ENCODE peak calls at places on chromosome 9, in eight cellular contexts. One of them, this sample, is unnamed. For H3K9me3 and H3K27me3, the result is how much of the 10 kb centered on the place peaks cover.

GRCh38 chr9:93096811-93097382 is 880 bp downstream of the CARD19 start:
- DNase-seq in transverse colon: no peak
- DNase-seq in neuronal stem cell: no peak
- DNase-seq in endothelial cell of umbilical vein: no peak
- DNase-seq in cardiac muscle cell: no peak
- DNase-seq in CD4-positive, alpha-beta T cell: no peak
- DNase-seq in tibial nerve: no peak
- DNase-seq in CD8-positive, alpha-beta memory T cell: no peak
- DNase-seq in this sample: no peak

GRCh38 chr9:79929285-79929684 is 357.5 kb downstream of the TLE4 start:
- DNase-seq in cardiac muscle cell: no peak
- DNase-seq in tibial nerve: no peak
- DNase-seq in transverse colon: no peak
- DNase-seq in endothelial cell of umbilical vein: no peak
- DNase-seq in CD4-positive, alpha-beta T cell: no peak
- DNase-seq in CD8-positive, alpha-beta memory T cell: no peak
- DNase-seq in neuronal stem cell: no peak
- DNase-seq in this sample: no peak

GRCh38 chr9:111271047-111271446 is 59.0 kb downstream of the OR2K2 start:
- DNase-seq in CD8-positive, alpha-beta memory T cell: no peak
- DNase-seq in tibial nerve: no peak
- DNase-seq in CD4-positive, alpha-beta T cell: no peak
- DNase-seq in transverse colon: no peak
- DNase-seq in endothelial cell of umbilical vein: no peak
- DNase-seq in neuronal stem cell: no peak
- DNase-seq in cardiac muscle cell: no peak
- DNase-seq in this sample: no peak

GRCh38 chr9:104536756-104537155 is at the start of gene OR13C3:
- DNase-seq in transverse colon: no peak
- DNase-seq in tibial nerve: no peak
- DNase-seq in endothelial cell of umbilical vein: no peak
- DNase-seq in CD8-positive, alpha-beta memory T cell: no peak
- DNase-seq in neuronal stem cell: no peak
- DNase-seq in CD4-positive, alpha-beta T cell: no peak
- DNase-seq in cardiac muscle cell: no peak
- DNase-seq in this sample: no peak

GRCh38 chr9:89639367-89639795 is 34.6 kb downstream of the GADD45G start:
- DNase-seq in cardiac muscle cell: no peak
- DNase-seq in endothelial cell of umbilical vein: no peak
- DNase-seq in tibial nerve: peak
- DNase-seq in neuronal stem cell: no peak
- DNase-seq in transverse colon: no peak
- DNase-seq in CD4-positive, alpha-beta T cell: no peak
- DNase-seq in CD8-positive, alpha-beta memory T cell: no peak
- DNase-seq in this sample: no peak

GRCh38 chr9:29213374-29214161 is 1640.3 kb upstream of the C9orf72 start:
- DNase-seq in tibial nerve: no peak
- DNase-seq in transverse colon: no peak
- DNase-seq in endothelial cell of umbilical vein: no peak
- DNase-seq in CD4-positive, alpha-beta T cell: no peak
- DNase-seq in cardiac muscle cell: peak
- DNase-seq in neuronal stem cell: peak
- DNase-seq in CD8-positive, alpha-beta memory T cell: no peak
- DNase-seq in this sample: peak

GRCh38 chr9:73093740-73094379 is 57.8 kb upstream of the ANXA1 start:
- DNase-seq in tibial nerve: no peak
- DNase-seq in endothelial cell of umbilical vein: peak
- DNase-seq in cardiac muscle cell: no peak
- DNase-seq in CD4-positive, alpha-beta T cell: no peak
- DNase-seq in CD8-positive, alpha-beta memory T cell: no peak
- DNase-seq in neuronal stem cell: no peak
- DNase-seq in transverse colon: no peak
- DNase-seq in this sample: no peak

GRCh38 chr9:115808108-115808507 is 345.5 kb upstream of the PAPPA start:
- DNase-seq in transverse colon: no peak
- DNase-seq in CD4-positive, alpha-beta T cell: no peak
- DNase-seq in cardiac muscle cell: no peak
- DNase-seq in endothelial cell of umbilical vein: no peak
- DNase-seq in tibial nerve: no peak
- DNase-seq in CD8-positive, alpha-beta memory T cell: no peak
- DNase-seq in neuronal stem cell: no peak
- DNase-seq in this sample: no peak

GRCh38 chr9:5354184-5354583 is 14.5 kb upstream of the RLN1 start:
- DNase-seq in cardiac muscle cell: no peak
- DNase-seq in CD4-positive, alpha-beta T cell: no peak
- DNase-seq in tibial nerve: no peak
- DNase-seq in endothelial cell of umbilical vein: no peak
- DNase-seq in neuronal stem cell: no peak
- DNase-seq in transverse colon: no peak
- DNase-seq in CD8-positive, alpha-beta memory T cell: no peak
- DNase-seq in this sample: no peak

GRCh38 chr9:137295313-137296213 is 6.5 kb downstream of the NRARP start:
- DNase-seq in CD8-positive, alpha-beta memory T cell: peak
- DNase-seq in neuronal stem cell: peak
- DNase-seq in transverse colon: peak
- DNase-seq in CD4-positive, alpha-beta T cell: peak
- DNase-seq in tibial nerve: no peak
- DNase-seq in cardiac muscle cell: peak
- DNase-seq in endothelial cell of umbilical vein: peak
- DNase-seq in this sample: no peak

GRCh38 chr9:36996677-36997076 is 37.4 kb downstream of the PAX5 start:
- DNase-seq in transverse colon: no peak
- DNase-seq in neuronal stem cell: no peak
- DNase-seq in cardiac muscle cell: no peak
- DNase-seq in tibial nerve: no peak
- DNase-seq in endothelial cell of umbilical vein: no peak
- DNase-seq in CD4-positive, alpha-beta T cell: no peak
- DNase-seq in CD8-positive, alpha-beta memory T cell: no peak
- DNase-seq in this sample: no peak

GRCh38 chr9:113622600-113623400 is 159.3 kb downstream of the RGS3 start:
- DNase-seq in transverse colon: no peak
- DNase-seq in CD8-positive, alpha-beta memory T cell: no peak
- DNase-seq in tibial nerve: no peak
- DNase-seq in cardiac muscle cell: peak
- DNase-seq in endothelial cell of umbilical vein: peak
- DNase-seq in neuronal stem cell: no peak
- DNase-seq in CD4-positive, alpha-beta T cell: no peak
- DNase-seq in this sample: peak

GRCh38 chr9:99105152-99106043 is 485 bp downstream of the TGFBR1 start:
- DNase-seq in tibial nerve: peak
- DNase-seq in neuronal stem cell: peak
- DNase-seq in transverse colon: peak
- DNase-seq in CD8-positive, alpha-beta memory T cell: no peak
- DNase-seq in endothelial cell of umbilical vein: peak
- DNase-seq in CD4-positive, alpha-beta T cell: no peak
- DNase-seq in cardiac muscle cell: peak
- DNase-seq in this sample: no peak

GRCh38 chr9:3960661-3961144 is 339.2 kb downstream of the GLIS3 start:
- DNase-seq in transverse colon: no peak
- DNase-seq in cardiac muscle cell: no peak
- DNase-seq in neuronal stem cell: peak
- DNase-seq in CD4-positive, alpha-beta T cell: no peak
- DNase-seq in endothelial cell of umbilical vein: no peak
- DNase-seq in tibial nerve: no peak
- DNase-seq in CD8-positive, alpha-beta memory T cell: no peak
- DNase-seq in this sample: no peak

GRCh38 chr9:83013867-83014605 is 48.9 kb downstream of the RASEF start:
- DNase-seq in CD8-positive, alpha-beta memory T cell: no peak
- DNase-seq in cardiac muscle cell: no peak
- DNase-seq in neuronal stem cell: no peak
- DNase-seq in endothelial cell of umbilical vein: no peak
- DNase-seq in CD4-positive, alpha-beta T cell: no peak
- DNase-seq in transverse colon: no peak
- DNase-seq in tibial nerve: no peak
- DNase-seq in this sample: no peak

GRCh38 chr9:105254226-105254625 is 9.8 kb downstream of the SLC44A1 start:
- DNase-seq in CD4-positive, alpha-beta T cell: no peak
- DNase-seq in cardiac muscle cell: no peak
- DNase-seq in endothelial cell of umbilical vein: no peak
- DNase-seq in transverse colon: peak
- DNase-seq in CD8-positive, alpha-beta memory T cell: no peak
- DNase-seq in neuronal stem cell: no peak
- DNase-seq in tibial nerve: no peak
- DNase-seq in this sample: no peak

GRCh38 chr9:2955616-2956015 is 111.7 kb upstream of the PUM3 start:
- DNase-seq in cardiac muscle cell: no peak
- DNase-seq in neuronal stem cell: no peak
- DNase-seq in transverse colon: no peak
- DNase-seq in CD4-positive, alpha-beta T cell: no peak
- DNase-seq in CD8-positive, alpha-beta memory T cell: no peak
- DNase-seq in tibial nerve: no peak
- DNase-seq in endothelial cell of umbilical vein: no peak
- DNase-seq in this sample: no peak

GRCh38 chr9:83754383-83754977 is 46.7 kb upstream of the UBQLN1 start:
- DNase-seq in CD8-positive, alpha-beta memory T cell: no peak
- DNase-seq in tibial nerve: no peak
- DNase-seq in neuronal stem cell: no peak
- DNase-seq in CD4-positive, alpha-beta T cell: no peak
- DNase-seq in transverse colon: no peak
- DNase-seq in cardiac muscle cell: no peak
- DNase-seq in endothelial cell of umbilical vein: no peak
- DNase-seq in this sample: no peak

GRCh38 chr9:137666950-137667670 is 48.3 kb downstream of the EHMT1 start:
- DNase-seq in neuronal stem cell: peak
- DNase-seq in transverse colon: peak
- DNase-seq in cardiac muscle cell: no peak
- DNase-seq in CD8-positive, alpha-beta memory T cell: no peak
- DNase-seq in endothelial cell of umbilical vein: peak
- DNase-seq in tibial nerve: no peak
- DNase-seq in CD4-positive, alpha-beta T cell: no peak
- DNase-seq in this sample: peak

GRCh38 chr9:122546196-122546595 is 6.7 kb upstream of the OR1N2 start:
- DNase-seq in cardiac muscle cell: no peak
- DNase-seq in endothelial cell of umbilical vein: no peak
- DNase-seq in CD4-positive, alpha-beta T cell: no peak
- DNase-seq in CD8-positive, alpha-beta memory T cell: no peak
- DNase-seq in transverse colon: no peak
- DNase-seq in neuronal stem cell: no peak
- DNase-seq in tibial nerve: no peak
- DNase-seq in this sample: no peak
- H3K9me3 ChIP-seq in cardiac muscle cell: under half
- H3K9me3 ChIP-seq in endothelial cell of umbilical vein: under half
- H3K9me3 ChIP-seq in CD4-positive, alpha-beta T cell: under half
- H3K9me3 ChIP-seq in CD8-positive, alpha-beta memory T cell: under half
- H3K9me3 ChIP-seq in transverse colon: under half
- H3K9me3 ChIP-seq in neuronal stem cell: under half
- H3K9me3 ChIP-seq in tibial nerve: under half
- H3K9me3 ChIP-seq in this sample: under half

DNA sequence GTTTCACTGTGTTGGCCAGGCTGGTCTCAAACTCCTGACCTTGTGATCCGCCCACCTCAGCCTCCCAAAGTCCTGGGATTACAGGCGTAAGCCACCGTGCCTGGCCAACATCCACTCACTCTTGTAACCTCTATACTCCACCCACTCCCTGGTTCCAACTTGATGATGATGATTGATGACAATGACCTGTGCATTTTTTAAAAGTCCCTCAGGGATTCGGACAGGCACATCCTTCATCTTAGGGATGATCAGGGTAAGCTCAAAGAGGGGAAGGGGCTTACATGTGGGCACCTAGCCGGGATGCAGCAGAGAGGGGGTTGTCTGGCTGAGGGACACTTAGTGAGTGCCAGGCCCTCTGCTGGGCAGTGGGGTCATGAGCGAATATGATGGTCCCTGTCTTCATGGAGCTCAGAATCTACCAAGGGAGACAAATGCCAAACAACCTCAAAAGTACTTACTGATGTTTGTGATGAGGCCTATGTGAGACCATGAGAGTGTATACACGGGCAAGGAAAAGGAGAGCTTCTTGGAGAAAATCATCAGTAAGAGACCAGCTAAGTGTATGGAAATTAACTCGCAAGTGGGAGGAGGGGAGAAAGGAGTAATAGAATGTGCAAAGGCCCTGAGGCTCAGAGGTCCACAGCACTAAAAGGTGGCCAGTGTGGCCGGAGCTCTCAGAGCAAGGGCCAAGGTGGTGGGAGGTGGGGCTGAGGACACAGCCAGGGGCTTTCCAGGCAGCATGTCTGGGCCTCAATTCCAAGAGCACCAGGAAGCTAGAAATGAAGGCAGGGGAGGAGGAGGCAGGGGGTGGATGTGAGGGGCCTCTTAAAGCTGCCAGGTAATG is 27.4 kb downstream of the LHX2 start:
- DNase-seq in CD8-positive, alpha-beta memory T cell: no peak
- DNase-seq in tibial nerve: no peak
- DNase-seq in endothelial cell of umbilical vein: no peak
- DNase-seq in neuronal stem cell: no peak
- DNase-seq in CD4-positive, alpha-beta T cell: no peak
- DNase-seq in cardiac muscle cell: no peak
- DNase-seq in transverse colon: no peak
- DNase-seq in this sample: no peak
- H3K27me3 ChIP-seq in CD8-positive, alpha-beta memory T cell: under half
- H3K27me3 ChIP-seq in tibial nerve: under half
- H3K27me3 ChIP-seq in endothelial cell of umbilical vein: under half
- H3K27me3 ChIP-seq in neuronal stem cell: half or more
- H3K27me3 ChIP-seq in CD4-positive, alpha-beta T cell: half or more
- H3K27me3 ChIP-seq in cardiac muscle cell: half or more
- H3K27me3 ChIP-seq in transverse colon: half or more
- H3K27me3 ChIP-seq in this sample: under half

GRCh38 chr9:90767523-90768100 is 34.0 kb upstream of the SYK start:
- DNase-seq in neuronal stem cell: no peak
- DNase-seq in cardiac muscle cell: no peak
- DNase-seq in tibial nerve: no peak
- DNase-seq in transverse colon: no peak
- DNase-seq in endothelial cell of umbilical vein: no peak
- DNase-seq in CD4-positive, alpha-beta T cell: no peak
- DNase-seq in CD8-positive, alpha-beta memory T cell: no peak
- DNase-seq in this sample: no peak
- H3K9me3 ChIP-seq in neuronal stem cell: under half
- H3K9me3 ChIP-seq in cardiac muscle cell: under half
- H3K9me3 ChIP-seq in tibial nerve: under half
- H3K9me3 ChIP-seq in transverse colon: under half
- H3K9me3 ChIP-seq in endothelial cell of umbilical vein: under half
- H3K9me3 ChIP-seq in CD4-positive, alpha-beta T cell: under half
- H3K9me3 ChIP-seq in CD8-positive, alpha-beta memory T cell: under half
- H3K9me3 ChIP-seq in this sample: under half

GRCh38 chr9:122510502-122510901 is at the start of gene OR1J2:
- DNase-seq in CD8-positive, alpha-beta memory T cell: no peak
- DNase-seq in tibial nerve: no peak
- DNase-seq in endothelial cell of umbilical vein: no peak
- DNase-seq in transverse colon: no peak
- DNase-seq in CD4-positive, alpha-beta T cell: no peak
- DNase-seq in cardiac muscle cell: no peak
- DNase-seq in neuronal stem cell: no peak
- DNase-seq in this sample: no peak
- H3K27me3 ChIP-seq in CD8-positive, alpha-beta memory T cell: under half
- H3K27me3 ChIP-seq in tibial nerve: under half
- H3K27me3 ChIP-seq in endothelial cell of umbilical vein: under half
- H3K27me3 ChIP-seq in transverse colon: under half
- H3K27me3 ChIP-seq in CD4-positive, alpha-beta T cell: under half
- H3K27me3 ChIP-seq in cardiac muscle cell: under half
- H3K27me3 ChIP-seq in neuronal stem cell: under half
- H3K27me3 ChIP-seq in this sample: under half

This sample was measured in iPS DF 6.9.